ENCODE peak calls at places on chromosomes 4 and X, in five cellular contexts. Z is SW480, U is DND-41, C is aorta, G is choroid plexus epithelial cell. I is an unnamed sample.

GRCh38 chrX:56029691-56030090 is 202.5 kb upstream of the KLF8 start:
- DNase-seq in Z (no peak), C (no peak), G (no peak), U (no peak), I (no peak)

GRCh38 chr4:16669036-16669435 is 229.4 kb downstream of the LDB2 start:
- DNase-seq in G (peak; percentile 54), Z (no peak), U (no peak), C (no peak), I (no peak)

GRCh38 chr4:87239821-87240220 is 19.4 kb upstream of the KLHL8 start:
- DNase-seq in U (no peak), C (no peak), G (no peak), Z (no peak), I (peak; percentile 3)

GRCh38 chr4:141391771-141392170 is 171.1 kb downstream of the ZNF330 start:
- DNase-seq in C (no peak), U (no peak), Z (no peak), G (no peak), I (no peak)

GRCh38 chr4:73856518-73856917 is 3.4 kb downstream of the PF4V1 start:
- DNase-seq in C (no peak), G (peak; percentile 88), Z (no peak), U (no peak), I (no peak)

GRCh38 chrX:27619975-27620374 is 29.8 kb downstream of the DCAF8L2 start:
- DNase-seq in G (peak; percentile 46), C (no peak), U (no peak), Z (peak; percentile 2), I (peak; percentile 1)

GRCh38 chr4:65670331-65671031 is at the start of gene EPHA5:
- DNase-seq in U (peak; percentile 67), G (peak; percentile 90), C (peak; percentile 55), Z (peak; percentile 20), I (peak; percentile 57)

GRCh38 chrX:13376857-13377441 is 57.1 kb upstream of the ATXN3L start:
- DNase-seq in G (peak; percentile 96), Z (peak; percentile 40), C (peak; percentile 49), U (peak; percentile 39), I (no peak)

GRCh38 chrX:150092549-150092948 is 154.3 kb upstream of the EOLA2 start:
- DNase-seq in Z (no peak), U (no peak), C (no peak), G (no peak), I (no peak)

GRCh38 chr4:48129307-48130014 is 4.6 kb downstream of the TXK start:
- DNase-seq in U (no peak), C (no peak), G (no peak), Z (no peak), I (peak; percentile 22)

GRCh38 chrX:44971674-44972073 is 98.7 kb downstream of the KDM6A start:
- DNase-seq in C (no peak), G (no peak), Z (no peak), U (no peak), I (no peak)

GRCh38 chr4:74540193-74540592 is 95.3 kb downstream of the AREG start:
- DNase-seq in U (no peak), G (no peak), C (no peak), Z (peak; percentile 32), I (no peak)

GRCh38 chr4:2689825-2690700 is 66.1 kb downstream of the TNIP2 start:
- DNase-seq in C (peak; percentile 70), Z (no peak), U (no peak), G (no peak), I (peak; percentile 32)

GRCh38 chrX:30865020-30865419 is 24.0 kb downstream of the TAB3 start:
- DNase-seq in U (no peak), C (no peak), G (peak; percentile 20), Z (peak; percentile 2), I (peak; percentile 27)

GRCh38 chrX:54494970-54495813 is 842 bp downstream of the FGD1 start:
- DNase-seq in U (no peak), Z (no peak), G (no peak), C (peak; percentile 57), I (peak; percentile 19)

GRCh38 chr4:94127707-94128328 is 79.8 kb upstream of the SMARCAD1 start:
- DNase-seq in U (no peak), G (peak; percentile 59), Z (peak; percentile 54), C (no peak), I (peak; percentile 31)

GRCh38 chr4:1554876-1555265 is 129.2 kb downstream of the FAM53A start:
- DNase-seq in C (no peak), Z (no peak), U (no peak), G (no peak), I (no peak)

GRCh38 chrX:17552251-17552650 is 177.3 kb downstream of the NHS start:
- DNase-seq in C (no peak), Z (no peak), G (peak; percentile 63), U (no peak), I (no peak)

GRCh38 chrX:111719426-111720210 is 38.6 kb downstream of the ALG13 start:
- DNase-seq in C (no peak), U (no peak), Z (no peak), G (peak; percentile 17), I (peak; percentile 0)

GRCh38 chrX:140432328-140433025 is 72.4 kb downstream of the SOX3 start:
- DNase-seq in C (no peak), U (no peak), G (no peak), Z (no peak), I (no peak)

GRCh38 chrX:56728321-56728720 is 722 bp upstream of the NBDY start:
- DNase-seq in U (no peak), C (no peak), Z (peak; percentile 42), G (peak; percentile 34), I (no peak)

GRCh38 chrX:37423864-37424569 is 74.9 kb downstream of the PRRG1 start:
- DNase-seq in Z (no peak), C (no peak), G (peak; percentile 50), U (no peak), I (no peak)

GRCh38 chr4:106522839-106523238 is 154.3 kb upstream of the GIMD1 start:
- DNase-seq in U (no peak), G (peak; percentile 55), C (no peak), Z (no peak), I (peak; percentile 27)

GRCh38 chr4:67346654-67347053 is 198.6 kb downstream of the CENPC start:
- DNase-seq in Z (no peak), G (no peak), U (no peak), C (no peak), I (no peak)

GRCh38 chr4:147927377-147928137 is 195.7 kb downstream of the ARHGAP10 start:
- DNase-seq in C (peak; percentile 62), G (peak; percentile 77), Z (no peak), U (no peak), I (no peak)

GRCh38 chr4:111404673-111405072 is 740.6 kb upstream of the FAM241A start:
- DNase-seq in G (no peak), C (no peak), U (no peak), Z (no peak), I (no peak)

GRCh38 chrX:153639177-153640044 is 7.6 kb upstream of the DUSP9 start:
- DNase-seq in Z (no peak), C (peak; percentile 42), G (no peak), U (no peak), I (no peak)

GRCh38 chr4:109826719-109827118 is 1.1 kb upstream of the RRH start:
- DNase-seq in U (no peak), G (peak; percentile 57), C (no peak), Z (peak; percentile 41), I (peak; percentile 32)

GRCh38 chr4:156038772-156039171 is 85.1 kb upstream of the CTSO start:
- DNase-seq in G (no peak), U (no peak), Z (no peak), C (no peak), I (no peak)

GRCh38 chrX:129585143-129585542 is 45.1 kb downstream of the OCRL start:
- DNase-seq in G (no peak), U (no peak), Z (no peak), C (no peak), I (no peak)

GRCh38 chr4:133483600-133484246 is 334.6 kb downstream of the PCDH10 start:
- DNase-seq in Z (no peak), U (no peak), G (peak; percentile 83), C (no peak), I (peak; percentile 45)

GRCh38 chr4:44791842-44792241 is 65.5 kb upstream of the GNPDA2 start:
- DNase-seq in Z (no peak), C (no peak), G (no peak), U (no peak), I (no peak)

I was measured in ACHN.